ENCODE peak calls at places on chromosomes 4 and X, in nine cellular contexts. D, S, M, V, W, P, E, L and Q are unnamed samples.
A peak's percentile ranks its signal among the peaks of the same experiment; 100 is the strongest.

GRCh38 chrX:6002056-6002455 is 226.6 kb downstream of the NLGN4X start:
- DNase-seq in P (no peak), D (no peak), M (no peak), E (no peak), W (no peak), S (no peak), V (no peak), L (no peak), Q (no peak)

GRCh38 chr4:41095973-41096372 is 118.4 kb downstream of the APBB2 start:
- DNase-seq in W (peak; percentile 62), V (no peak), E (no peak), D (no peak), M (no peak), L (peak; percentile 86), S (no peak), P (no peak), Q (peak; percentile 40)

GRCh38 chr4:66636321-66636720 is 909.0 kb downstream of the CENPC start:
- DNase-seq in P (no peak), L (no peak), W (no peak), S (peak; percentile 1), E (no peak), V (no peak), D (no peak), M (no peak), Q (no peak)

GRCh38 chr4:80237992-80238391 is 28.5 kb upstream of the FGF5 start:
- DNase-seq in D (no peak), V (peak; percentile 85), E (no peak), S (no peak), W (peak; percentile 96), P (peak; percentile 77), L (peak; percentile 96), M (peak; percentile 75), Q (peak; percentile 87)

GRCh38 chr4:146633471-146633800 is 5.3 kb upstream of the POU4F2 start:
- DNase-seq in D (peak; percentile 72), M (no peak), P (no peak), E (no peak), L (no peak), W (no peak), S (no peak), V (no peak), Q (no peak)

GRCh38 chr4:44908565-44908964 is 182.2 kb upstream of the GNPDA2 start:
- DNase-seq in W (no peak), L (no peak), E (no peak), P (no peak), M (no peak), D (no peak), S (no peak), V (no peak), Q (no peak)

GRCh38 chrX:3990569-3990968 is 277.1 kb upstream of the PRKX start:
- DNase-seq in V (no peak), D (peak; percentile 63), M (no peak), P (no peak), E (no peak), S (peak; percentile 33), L (no peak), W (no peak), Q (no peak)

GRCh38 chrX:25012793-25013592 is 2.8 kb downstream of the ARX start:
- DNase-seq in D (peak; percentile 83), V (no peak), E (no peak), P (no peak), M (no peak), S (peak; percentile 63), L (no peak), W (peak; percentile 19), Q (no peak)

GRCh38 chrX:113594504-113594903 is 753.9 kb upstream of the AMOT start:
- DNase-seq in M (peak; percentile 3), W (no peak), P (no peak), L (no peak), V (no peak), D (no peak), E (no peak), S (no peak), Q (peak; percentile 3)

GRCh38 chrX:120087289-120088017 is 10.0 kb upstream of the RHOXF2B start:
- DNase-seq in L (no peak), D (peak; percentile 42), S (no peak), V (no peak), E (no peak), P (no peak), M (no peak), W (no peak), Q (no peak)

GRCh38 chr4:169810325-169811323 is 52.9 kb upstream of the HPF1 start:
- DNase-seq in D (peak; percentile 55), W (peak; percentile 82), S (peak; percentile 88), P (peak; percentile 68), V (peak; percentile 89), L (peak; percentile 55), E (peak; percentile 79), M (peak; percentile 81), Q (peak; percentile 96)

GRCh38 chr4:67545996-67546356 is 673 bp upstream of the CENPC start:
- DNase-seq in P (no peak), D (no peak), W (no peak), M (no peak), E (no peak), L (no peak), V (no peak), S (no peak), Q (no peak)

GRCh38 chr4:25813705-25814104 is 49.1 kb downstream of the SEL1L3 start:
- DNase-seq in D (peak; percentile 62), L (peak; percentile 6), V (peak; percentile 38), P (peak; percentile 12), E (no peak), M (peak; percentile 60), W (peak; percentile 86), S (peak; percentile 38), Q (peak; percentile 61)

GRCh38 chrX:49070988-49071387 is 2.8 kb downstream of the PRAF2 start:
- DNase-seq in V (no peak), W (no peak), L (no peak), E (no peak), S (no peak), M (no peak), D (no peak), P (no peak), Q (no peak)

GRCh38 chrX:49071877-49072711 is 1.7 kb downstream of the PRAF2 start:
- DNase-seq in M (no peak), W (peak; percentile 48), S (no peak), D (peak; percentile 90), E (no peak), L (no peak), V (peak; percentile 79), P (peak; percentile 81), Q (peak; percentile 49)

GRCh38 chrX:49073641-49074575 is at the start of gene PRAF2:
- DNase-seq in S (peak; percentile 91), W (peak; percentile 94), P (peak; percentile 91), E (peak; percentile 88), L (peak; percentile 83), M (no peak), V (peak; percentile 89), D (peak; percentile 95), Q (peak; percentile 93)

GRCh38 chrX:49075347-49075746 is 1.5 kb upstream of the PRAF2 start:
- DNase-seq in M (no peak), E (no peak), L (no peak), V (no peak), P (no peak), D (no peak), W (no peak), S (no peak), Q (no peak)

GRCh38 chrX:49072712-49073095 is 1.1 kb downstream of the PRAF2 start:
- DNase-seq in V (no peak), E (no peak), P (no peak), W (peak; percentile 29), L (no peak), D (no peak), S (no peak), M (no peak), Q (peak; percentile 30)
- H3K9ac ChIP-seq in V (peak overlapping the region; percentile 23), E (no peak overlapping the region), P (peak overlapping the region; percentile 63), W (peak overlapping the region; percentile 83), L (no peak overlapping the region), D (no peak overlapping the region), S (no peak overlapping the region), M (no peak overlapping the region), Q (peak overlapping the region; percentile 87)

GRCh38 chrX:69615323-69615722 is 590 bp upstream of the EDA start:
- DNase-seq in S (peak; percentile 72), D (peak; percentile 69), M (no peak), E (no peak), L (no peak), P (no peak), V (no peak), W (no peak), Q (no peak)

GRCh38 chrX:69615779-69616519 is at the start of gene EDA:
- DNase-seq in S (peak; percentile 97), P (peak; percentile 71), W (peak; percentile 76), L (peak; percentile 64), D (peak; percentile 94), E (peak; percentile 86), M (peak; percentile 77), V (peak; percentile 70), Q (peak; percentile 72)

GRCh38 chrX:69618803-69619202 is 2.9 kb downstream of the EDA start:
- DNase-seq in S (peak; percentile 14), L (no peak), D (no peak), V (peak; percentile 28), E (peak; percentile 64), W (peak; percentile 27), M (peak; percentile 39), P (peak; percentile 4), Q (peak; percentile 48)

GRCh38 chrX:69614896-69615295 is 1.0 kb upstream of the EDA start:
- DNase-seq in P (no peak), S (no peak), M (no peak), D (no peak), E (no peak), L (no peak), W (no peak), V (no peak), Q (no peak)

DNA sequence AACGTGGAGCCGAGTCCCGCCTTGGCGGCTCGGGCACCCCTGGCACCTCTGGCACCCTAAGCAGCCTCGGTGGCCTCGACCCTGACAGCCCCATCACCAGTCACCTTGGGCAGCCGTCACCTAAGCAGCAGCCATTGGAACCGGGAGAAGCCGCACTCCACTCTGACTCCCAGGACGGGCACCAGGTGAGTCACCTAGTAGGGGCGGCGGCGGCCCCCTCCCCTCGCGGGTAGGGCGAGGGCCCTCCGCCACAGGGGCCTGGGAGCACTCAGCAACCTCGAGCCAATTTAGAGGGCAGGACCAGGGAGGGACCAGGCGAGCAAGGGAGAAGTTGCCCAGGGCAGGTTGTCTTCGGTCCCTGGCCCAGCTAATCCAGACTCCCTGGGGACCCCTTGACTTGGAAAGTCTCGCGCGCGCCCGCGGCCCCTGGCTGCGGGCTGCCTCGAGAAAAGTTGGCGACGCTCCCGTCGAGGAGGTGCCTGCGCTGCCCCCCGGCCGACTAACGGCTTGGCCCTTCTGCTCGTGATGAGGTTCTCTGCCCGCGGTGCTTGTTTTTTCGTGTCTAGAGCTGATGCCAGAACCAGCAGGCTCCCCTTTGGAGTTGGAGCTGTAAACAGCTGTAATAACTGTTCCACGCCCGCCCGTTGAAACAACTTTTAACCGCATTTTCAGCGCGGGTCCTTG is 749 bp downstream of the EDA start:
- DNase-seq in S (peak; percentile 46), D (peak; percentile 68), P (peak; percentile 0), E (peak; percentile 12), L (no peak), V (no peak), W (peak; percentile 4), M (no peak), Q (peak; percentile 3)
- H3K4me3 ChIP-seq in S (peak overlapping the region; percentile 55), D (peak overlapping the region; percentile 96), P (no peak overlapping the region), E (peak overlapping the region; percentile 67), L (peak overlapping the region; percentile 50), V (no peak overlapping the region), W (no peak overlapping the region), M (peak overlapping the region; percentile 62), Q (peak overlapping the region; percentile 76)

GRCh38 chr4:52052475-52052780 is 1.3 kb downstream of the SPATA18 start:
- DNase-seq in E (no peak), S (no peak), V (peak; percentile 28), P (peak; percentile 21), L (peak; percentile 65), M (no peak), D (no peak), W (peak; percentile 43), Q (peak; percentile 39)
- H3K36me3 ChIP-seq in E (no peaks in the 10 kb centered on the region), S (no peaks in the 10 kb centered on the region), V (no peaks in the 10 kb centered on the region), P (no peaks in the 10 kb centered on the region), L (no peaks in the 10 kb centered on the region), M (no peaks in the 10 kb centered on the region), D (no peaks in the 10 kb centered on the region), W (no peaks in the 10 kb centered on the region), Q (no peaks in the 10 kb centered on the region)

GRCh38 chrX:23332101-23332887 is 2.4 kb upstream of the PTCHD1 start:
- DNase-seq in W (no peak), M (no peak), D (peak; percentile 76), L (no peak), P (no peak), S (peak; percentile 29), V (peak; percentile 0), E (no peak), Q (no peak)
- H3K9ac ChIP-seq in W (no peak overlapping the region), M (no peak overlapping the region), D (no peak overlapping the region), L (no peak overlapping the region), P (no peak overlapping the region), S (no peak overlapping the region), V (no peak overlapping the region), E (no peak overlapping the region), Q (no peak overlapping the region)